ENCODE peak calls at places on chromosomes 3 and 15, in six cellular contexts. J is GM23338, C is breast epithelium, E is H7, X is body of pancreas, T is fibroblast of mammary gland. N is an unnamed sample.

GRCh38 chr3:160665784-160666526 is 11.0 kb upstream of the ARL14 start:
- DNase-seq in J (no peak), C (no peak), E (no peak), X (no peak), T (peak), N (peak)

GRCh38 chr15:31782016-31782783 is 248.1 kb upstream of the CHRNA7 start:
- DNase-seq in J (no peak), C (no peak), E (no peak), X (no peak), T (no peak), N (no peak)

GRCh38 chr15:53114960-53115359 is 324.8 kb upstream of the ONECUT1 start:
- DNase-seq in J (no peak), C (no peak), E (no peak), X (no peak), T (no peak), N (no peak)

GRCh38 chr3:152909180-152909883 is 74.4 kb downstream of the P2RY1 start:
- DNase-seq in J (no peak), C (no peak), E (no peak), X (peak), T (peak), N (peak)

GRCh38 chr3:3189961-3190360 is 10.5 kb upstream of the CRBN start:
- DNase-seq in J (no peak), C (no peak), E (no peak), X (no peak), T (peak), N (no peak)

GRCh38 chr3:41323455-41323854 is 124.2 kb downstream of the CTNNB1 start:
- DNase-seq in J (no peak), C (no peak), E (no peak), X (no peak), T (no peak), N (no peak)

GRCh38 chr3:126351086-126351770 is 6.0 kb downstream of the KLF15 start:
- DNase-seq in J (no peak), C (no peak), E (no peak), X (peak), T (no peak), N (no peak)

GRCh38 chr3:105285653-105286241 is 81.0 kb upstream of the ALCAM start:
- DNase-seq in J (no peak), C (no peak), E (no peak), X (no peak), T (no peak), N (peak)

GRCh38 chr3:189554868-189555557 is 76.2 kb upstream of the TP63 start:
- DNase-seq in J (no peak), C (no peak), E (no peak), X (no peak), T (no peak), N (no peak)

GRCh38 chr3:163916596-163917560 is 1161.4 kb downstream of the SI start:
- DNase-seq in J (peak), C (no peak), E (no peak), X (peak), T (no peak), N (peak)

GRCh38 chr3:31226331-31226730 is 306.4 kb upstream of the STT3B start:
- DNase-seq in J (no peak), C (no peak), E (no peak), X (no peak), T (no peak), N (no peak)

GRCh38 chr15:28901987-28902745 is 16.4 kb downstream of the APBA2 start:
- DNase-seq in J (peak), C (no peak), E (peak), X (no peak), T (no peak), N (no peak)

GRCh38 chr3:52831500-52832301 is 1.2 kb upstream of the ITIH4 start:
- DNase-seq in J (no peak), C (peak), E (no peak), X (peak), T (peak), N (peak)

GRCh38 chr3:132726341-132726823 is 4.2 kb upstream of the NPHP3 start:
- DNase-seq in J (peak), C (no peak), E (peak), X (no peak), T (peak), N (peak)

GRCh38 chr3:161796312-161796711 is 299.7 kb downstream of the OTOL1 start:
- DNase-seq in J (no peak), C (no peak), E (no peak), X (no peak), T (no peak), N (no peak)

GRCh38 chr15:82174471-82174870 is 88.1 kb downstream of the EFL1 start:
- DNase-seq in J (no peak), C (no peak), E (no peak), X (no peak), T (no peak), N (no peak)

GRCh38 chr3:139586420-139587017 is 47.0 kb upstream of the RBP1 start:
- DNase-seq in J (no peak), C (no peak), E (no peak), X (no peak), T (no peak), N (no peak)

GRCh38 chr15:62626903-62627302 is 415.6 kb upstream of the TPM1 start:
- DNase-seq in J (no peak), C (no peak), E (no peak), X (no peak), T (peak), N (peak)

GRCh38 chr3:45123841-45124269 is 22.3 kb downstream of the CDCP1 start:
- DNase-seq in J (no peak), C (no peak), E (no peak), X (no peak), T (peak), N (peak)

GRCh38 chr15:100559330-100559729 is 30.6 kb upstream of the CERS3 start:
- DNase-seq in J (no peak), C (no peak), E (no peak), X (no peak), T (peak), N (peak)

GRCh38 chr3:16468114-16469098 is 45.1 kb downstream of the RFTN1 start:
- DNase-seq in J (no peak), C (no peak), E (no peak), X (no peak), T (no peak), N (no peak)

GRCh38 chr15:35444557-35445204 is 101.3 kb downstream of the DPH6 start:
- DNase-seq in J (peak), C (no peak), E (peak), X (no peak), T (peak), N (peak)

GRCh38 chr15:43169888-43170287 is 15.3 kb upstream of the CCNDBP1 start:
- DNase-seq in J (no peak), C (no peak), E (no peak), X (no peak), T (no peak), N (no peak)

GRCh38 chr3:112001516-112001915 is 2.8 kb downstream of the TAGLN3 start:
- DNase-seq in J (no peak), C (no peak), E (no peak), X (no peak), T (no peak), N (no peak)

GRCh38 chr15:83747050-83747717 is 93.3 kb downstream of the ADAMTSL3 start:
- DNase-seq in J (peak), C (no peak), E (peak), X (no peak), T (peak), N (peak)

GRCh38 chr15:68849477-68849876 is 28.8 kb upstream of the ANP32A start:
- DNase-seq in J (no peak), C (no peak), E (no peak), X (no peak), T (no peak), N (no peak)

GRCh38 chr15:25677719-25678497 is 185.2 kb downstream of the ATP10A start:
- DNase-seq in J (no peak), C (no peak), E (peak), X (no peak), T (no peak), N (no peak)

GRCh38 chr15:31447893-31448634 is 121.4 kb downstream of the KLF13 start:
- DNase-seq in J (no peak), C (no peak), E (no peak), X (no peak), T (no peak), N (peak)

GRCh38 chr3:10551821-10552630 is 46.6 kb upstream of the ATP2B2 start:
- DNase-seq in J (no peak), C (peak), E (no peak), X (no peak), T (peak), N (peak)

GRCh38 chr15:80999623-81000036 is 1.1 kb upstream of the TLNRD1 start:
- DNase-seq in J (peak), C (no peak), E (peak), X (peak), T (no peak), N (peak)

GRCh38 chr3:154244644-154245043 is 79.6 kb downstream of the DHX36 start:
- DNase-seq in J (no peak), C (no peak), E (no peak), X (no peak), T (peak), N (peak)

GRCh38 chr3:75048650-75049049 is 434.2 kb upstream of the CNTN3 start:
- DNase-seq in J (no peak), C (no peak), E (no peak), X (no peak), T (peak), N (peak)

GRCh38 chr3:184429786-184430185 is 49.9 kb downstream of the CHRD start:
- DNase-seq in J (no peak), C (no peak), E (no peak), X (no peak), T (no peak), N (no peak)

GRCh38 chr3:138727371-138727770 is 107.4 kb downstream of the PIK3CB start:
- DNase-seq in J (no peak), C (no peak), E (no peak), X (no peak), T (no peak), N (no peak)

GRCh38 chr15:34023932-34024331 is 15.1 kb downstream of the AVEN start:
- DNase-seq in J (no peak), C (no peak), E (no peak), X (no peak), T (no peak), N (no peak)

GRCh38 chr3:136543385-136543784 is 208.8 kb downstream of the STAG1 start:
- DNase-seq in J (no peak), C (no peak), E (no peak), X (no peak), T (peak), N (peak)

GRCh38 chr3:11780341-11780740 is 66.3 kb downstream of the TAMM41 start:
- DNase-seq in J (no peak), C (no peak), E (no peak), X (no peak), T (no peak), N (peak)

GRCh38 chr3:71245052-71245488 is 338.5 kb downstream of the FOXP1 start:
- DNase-seq in J (peak), C (no peak), E (peak), X (no peak), T (peak), N (no peak)
- H3K4me3 ChIP-seq in J (peak), C (peak), E (no peak), X (no peak), T (no peak), N (no peak)

DNA sequence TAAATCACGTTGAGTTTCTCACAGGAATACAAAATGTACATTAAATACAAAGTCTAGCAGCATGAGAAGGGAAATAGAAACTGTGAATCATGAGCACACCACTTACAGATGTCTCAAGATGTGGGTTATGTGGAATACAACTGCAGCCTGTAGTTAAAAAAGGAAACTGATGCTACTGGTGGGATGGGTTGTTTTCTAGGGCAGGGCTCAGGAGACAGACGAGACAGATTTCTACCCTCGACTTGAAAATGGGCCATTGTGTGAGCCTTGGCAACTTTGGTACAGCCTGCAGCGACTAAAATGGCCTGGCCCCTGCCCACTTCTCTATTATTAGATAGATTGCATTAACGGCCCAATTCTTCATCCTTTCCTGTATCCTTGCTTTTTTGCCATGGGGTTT is 293.1 kb downstream of the SUCLG2 start:
- DNase-seq in J (no peak), C (no peak), E (no peak), X (no peak), T (no peak), N (no peak)
- H3K4me3 ChIP-seq in J (no peak), C (no peak), E (no peak), X (no peak), T (no peak), N (no peak)

GRCh38 chr15:38252481-38253311 is at the start of gene SPRED1:
- DNase-seq in J (peak), C (peak), E (peak), X (peak), T (peak), N (peak)
- H3K4me3 ChIP-seq in J (peak), C (peak), E (peak), X (peak), T (peak), N (peak)

GRCh38 chr15:75025102-75025501 is 1.7 kb downstream of the PPCDC start:
- DNase-seq in J (no peak), C (no peak), E (no peak), X (no peak), T (no peak), N (no peak)
- H3K4me3 ChIP-seq in J (no peak), C (no peak), E (no peak), X (no peak), T (no peak), N (no peak)